ENCODE peak calls at places on chromosomes 1 and 21, in six cellular contexts. E, H, Y, Q, F and W are unnamed samples.

GRCh38 chr1:94757931-94758330 is 62.2 kb upstream of the SLC44A3 start:
- DNase-seq in E (peak), H (no peak), Y (peak), Q (no peak), F (no peak), W (peak)

GRCh38 chr1:27011058-27011764 is 1.4 kb downstream of the TENT5B start:
- DNase-seq in E (peak), H (no peak), Y (peak), Q (no peak), F (no peak), W (peak)

GRCh38 chr1:204507317-204508105 is 8.7 kb upstream of the MDM4 start:
- DNase-seq in E (peak), H (no peak), Y (peak), Q (peak), F (peak), W (peak)

GRCh38 chr1:53134042-53134485 is 8.4 kb downstream of the SLC1A7 start:
- DNase-seq in E (no peak), H (no peak), Y (no peak), Q (no peak), F (no peak), W (no peak)

GRCh38 chr1:165562576-165562975 is 18.8 kb downstream of the LRRC52 start:
- DNase-seq in E (no peak), H (no peak), Y (no peak), Q (no peak), F (no peak), W (peak)

GRCh38 chr1:93743465-93743864 is 61.8 kb upstream of the BCAR3 start:
- DNase-seq in E (no peak), H (no peak), Y (no peak), Q (no peak), F (no peak), W (no peak)

GRCh38 chr1:45678489-45678888 is 7.8 kb downstream of the GPBP1L1 start:
- DNase-seq in E (no peak), H (no peak), Y (no peak), Q (no peak), F (no peak), W (no peak)

GRCh38 chr1:68112835-68113243 is 62.4 kb upstream of the DIRAS3 start:
- DNase-seq in E (peak), H (no peak), Y (peak), Q (no peak), F (no peak), W (peak)

GRCh38 chr1:172905452-172905851 is 145.3 kb downstream of the TNFSF18 start:
- DNase-seq in E (no peak), H (no peak), Y (no peak), Q (no peak), F (no peak), W (peak)

GRCh38 chr1:114492978-114493377 is 18.0 kb downstream of the TRIM33 start:
- DNase-seq in E (no peak), H (no peak), Y (no peak), Q (no peak), F (no peak), W (no peak)

GRCh38 chr1:168365719-168366474 is 85.2 kb downstream of the TBX19 start:
- DNase-seq in E (peak), H (no peak), Y (no peak), Q (peak), F (peak), W (no peak)

GRCh38 chr1:218460367-218460766 is 115.2 kb downstream of the TGFB2 start:
- DNase-seq in E (peak), H (no peak), Y (peak), Q (no peak), F (no peak), W (peak)

GRCh38 chr1:196980859-196981258 is 3.5 kb downstream of the CFHR5 start:
- DNase-seq in E (no peak), H (no peak), Y (no peak), Q (no peak), F (no peak), W (no peak)

GRCh38 chr1:146007048-146007784 is 10.8 kb upstream of the TXNIP start:
- DNase-seq in E (peak), H (peak), Y (peak), Q (peak), F (peak), W (peak)

GRCh38 chr1:151875419-151876097 is 22.0 kb upstream of the THEM5 start:
- DNase-seq in E (no peak), H (no peak), Y (no peak), Q (no peak), F (no peak), W (no peak)

GRCh38 chr1:159554681-159555080 is 18.9 kb upstream of the OR10J5 start:
- DNase-seq in E (no peak), H (no peak), Y (no peak), Q (no peak), F (no peak), W (peak)

GRCh38 chr21:40950970-40951369 is 104.0 kb upstream of the DSCAM start:
- DNase-seq in E (no peak), H (no peak), Y (no peak), Q (no peak), F (no peak), W (no peak)

GRCh38 chr1:199279872-199280649 is 641.2 kb downstream of the PTPRC start:
- DNase-seq in E (peak), H (no peak), Y (no peak), Q (no peak), F (no peak), W (peak)
- TF ChIP-seq CTCF in E (no peak), H (no peak), Y (no peak), Q (no peak), F (no peak), W (no peak)

GRCh38 chr21:18369115-18369514 is 34.5 kb downstream of the TMPRSS15 start:
- DNase-seq in E (peak), H (no peak), Y (no peak), Q (peak), F (peak), W (peak)
- TF ChIP-seq CTCF in E (peak), H (peak), Y (no peak), Q (peak), F (peak), W (peak)

GRCh38 chr1:43334453-43335205 is 3.0 kb upstream of the MPL start:
- DNase-seq in E (no peak), H (no peak), Y (no peak), Q (no peak), F (no peak), W (no peak)
- TF ChIP-seq CTCF in E (no peak), H (no peak), Y (no peak), Q (no peak), F (no peak), W (no peak)

DNA sequence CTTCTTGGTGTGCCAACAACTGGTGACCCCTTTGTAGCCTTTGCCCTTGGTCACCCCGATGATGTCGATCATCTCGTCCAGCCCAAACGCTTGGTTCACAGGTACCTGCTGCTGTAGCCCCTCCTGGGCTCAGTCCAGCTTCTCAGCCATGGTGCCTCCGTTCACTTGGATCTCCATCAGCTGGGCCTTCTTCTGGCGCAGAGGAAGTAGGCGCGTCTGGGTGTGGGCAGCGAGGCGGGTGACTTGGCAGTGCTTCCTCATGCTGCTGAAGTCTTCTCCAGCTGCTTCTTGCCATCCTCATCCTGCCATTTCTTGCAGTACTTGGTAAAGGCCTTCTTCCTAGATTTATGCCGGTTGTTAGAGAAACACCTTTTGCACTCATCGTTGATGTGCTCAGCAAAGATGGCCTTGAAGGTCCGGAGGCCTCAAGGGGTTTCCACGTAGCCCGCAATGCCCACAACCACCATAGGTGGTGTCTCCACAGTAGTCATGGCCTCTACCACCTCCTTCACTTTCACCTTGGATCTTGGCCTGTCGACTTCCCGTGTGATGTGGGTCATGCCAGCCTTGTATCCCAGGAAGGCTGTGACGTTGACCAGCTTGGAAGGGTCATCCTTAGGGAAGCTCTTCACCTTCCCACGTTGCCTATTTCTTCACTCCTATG is 13.0 kb downstream of the DOP1B start:
- DNase-seq in E (no peak), H (no peak), Y (no peak), Q (no peak), F (no peak), W (no peak)
- TF ChIP-seq CTCF in E (peak), H (no peak), Y (peak), Q (no peak), F (peak), W (peak)

GRCh38 chr1:1567831-1568380 is 6.8 kb downstream of the SSU72 start:
- DNase-seq in E (peak), H (no peak), Y (peak), Q (no peak), F (no peak), W (no peak)

GRCh38 chr1:1567152-1567830 is 7.4 kb downstream of the SSU72 start:
- DNase-seq in E (peak), H (no peak), Y (no peak), Q (no peak), F (no peak), W (no peak)

GRCh38 chr1:1564278-1564677 is 10.4 kb downstream of the SSU72 start:
- DNase-seq in E (no peak), H (no peak), Y (peak), Q (no peak), F (no peak), W (no peak)

GRCh38 chr1:1563688-1564087 is 11.0 kb downstream of the SSU72 start:
- DNase-seq in E (no peak), H (no peak), Y (no peak), Q (no peak), F (no peak), W (no peak)

GRCh38 chr1:1565340-1565739 is 9.3 kb downstream of the SSU72 start:
- DNase-seq in E (peak), H (no peak), Y (no peak), Q (no peak), F (no peak), W (no peak)
- TF ChIP-seq CTCF in E (no peak), H (no peak), Y (no peak), Q (no peak), F (no peak), W (no peak)

GRCh38 chr1:234611153-234611798 is 1.3 kb upstream of the IRF2BP2 start:
- DNase-seq in E (peak), H (no peak), Y (peak), Q (peak), F (peak), W (peak)
- TF ChIP-seq CTCF in E (peak), H (no peak), Y (no peak), Q (peak), F (peak), W (no peak)

DNA sequence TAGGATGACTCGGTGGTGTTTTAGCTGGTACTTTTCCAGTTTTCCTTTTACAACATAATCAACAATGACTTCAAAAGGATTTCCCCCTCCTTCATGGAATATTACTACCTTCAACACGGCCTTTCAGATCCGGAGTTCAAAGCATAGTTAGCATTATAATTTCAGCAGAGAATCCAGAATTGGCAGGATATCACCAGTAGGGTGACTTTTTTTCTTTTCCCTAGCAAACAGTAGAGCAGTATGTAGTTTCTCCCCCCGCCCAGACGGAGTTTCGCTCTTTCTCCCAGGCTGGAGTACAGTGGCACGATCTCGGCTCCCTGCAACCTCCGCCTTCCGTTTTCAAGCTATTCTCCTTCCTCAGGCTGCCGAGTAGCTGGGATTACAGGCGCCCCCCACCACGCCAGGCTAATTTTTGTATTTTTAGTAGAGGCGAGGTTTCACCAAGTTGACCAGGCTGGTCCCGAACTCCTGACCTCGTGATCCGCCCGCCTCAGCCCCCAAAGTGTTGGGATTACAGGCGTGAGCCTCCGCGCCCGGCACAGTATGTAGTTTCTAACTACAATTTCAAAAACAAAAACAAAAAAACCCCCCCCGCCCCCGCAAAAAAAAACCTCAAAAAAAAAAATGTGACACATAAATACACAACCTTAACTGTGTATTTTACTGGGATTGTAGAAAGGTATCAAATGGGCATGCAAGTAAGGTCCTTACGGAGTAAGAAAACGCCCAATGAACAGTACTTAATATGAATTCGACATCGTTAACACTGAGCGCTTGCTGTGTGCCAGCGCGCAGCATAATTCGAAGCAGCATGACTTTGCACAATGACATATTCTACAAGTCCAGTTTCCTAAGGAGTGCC is 1.5 kb upstream of the COX20 start:
- DNase-seq in E (peak), H (no peak), Y (peak), Q (peak), F (peak), W (peak)
- TF ChIP-seq CTCF in E (peak), H (no peak), Y (peak), Q (peak), F (peak), W (peak)

GRCh38 chr1:76140227-76140626 is 65.7 kb downstream of the ST6GALNAC3 start:
- DNase-seq in E (no peak), H (no peak), Y (no peak), Q (no peak), F (no peak), W (no peak)
- TF ChIP-seq CTCF in E (peak), H (no peak), Y (no peak), Q (no peak), F (no peak), W (no peak)

DNA sequence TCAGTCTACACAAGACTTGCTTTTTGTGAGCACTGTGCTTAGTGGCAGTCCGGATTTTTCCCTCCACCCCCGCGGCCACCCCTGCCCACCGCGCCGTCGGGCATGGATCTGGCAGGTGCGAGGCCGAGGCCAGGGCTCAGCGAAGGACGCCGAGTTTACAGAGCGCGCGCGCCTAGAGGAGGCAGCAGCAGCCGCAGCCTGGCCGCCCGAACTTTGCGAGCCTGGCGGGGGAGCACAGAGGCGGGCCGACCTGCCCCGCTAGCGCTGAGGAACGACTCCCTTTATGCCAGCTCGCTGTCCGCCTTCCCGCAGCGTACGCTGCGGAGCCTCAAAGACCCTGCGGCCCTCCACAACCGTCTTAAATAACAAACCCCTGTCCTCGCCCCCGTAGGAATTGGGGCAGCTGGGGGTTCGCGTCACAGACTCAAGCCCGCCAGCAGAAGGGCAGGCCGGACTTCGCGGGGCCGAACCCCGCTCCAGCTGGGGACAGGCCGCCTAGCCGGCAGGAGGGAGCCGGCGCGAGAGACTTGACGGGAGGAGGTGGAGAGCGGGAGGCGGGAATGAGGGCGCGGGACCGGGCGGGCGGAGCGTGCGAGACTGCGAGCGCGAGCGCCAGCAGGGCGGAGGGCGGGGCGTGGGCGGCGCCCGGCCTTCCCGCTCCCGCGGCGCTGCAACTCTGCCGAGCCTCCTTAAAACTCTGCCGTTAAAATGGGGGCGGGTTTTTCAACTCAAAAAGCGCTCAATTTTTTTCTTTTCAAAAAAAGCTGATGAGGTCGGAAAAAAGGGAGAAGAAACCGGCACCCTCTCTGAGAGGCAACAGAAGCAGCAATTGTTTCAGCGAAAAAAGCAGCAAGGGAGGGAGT is 1.8 kb upstream of the CDKN2C start:
- DNase-seq in E (peak), H (peak), Y (peak), Q (peak), F (no peak), W (peak)
- TF ChIP-seq CTCF in E (peak), H (peak), Y (peak), Q (peak), F (no peak), W (no peak)